ENCODE peak calls at places on chromosomes 12 and 14, in eight cellular contexts. N is adrenal gland, M is A673, T is sigmoid colon, U is vagina, B is cardiac muscle cell, Q is IMR-90, C is psoas muscle. A is an unnamed sample. For H3K9me3, H3K4me1 and H3K27me3, the result is how much of the 10 kb centered on the place peaks cover.

GRCh38 chr12:123497065-123497464 is 36.5 kb downstream of the RILPL1 start:
- DNase-seq in N (no peak), M (no peak), T (no peak), U (no peak), B (no peak), Q (no peak), C (no peak), A (no peak)

GRCh38 chr14:87108726-87109125 is 884.3 kb downstream of the GALC start:
- DNase-seq in N (no peak), M (peak), T (no peak), U (no peak), B (peak), Q (peak), C (no peak), A (no peak)

GRCh38 chr12:38099686-38100085 is 216.9 kb upstream of the ALG10B start:
- DNase-seq in N (no peak), M (no peak), T (no peak), U (no peak), B (peak), Q (no peak), C (no peak), A (no peak)

GRCh38 chr12:106774808-106775524 is 484 bp downstream of the RIC8B start:
- DNase-seq in N (peak), M (no peak), T (peak), U (no peak), B (no peak), Q (no peak), C (no peak), A (no peak)

GRCh38 chr12:72872488-72872887 is 600.3 kb downstream of the TRHDE start:
- DNase-seq in N (no peak), M (peak), T (no peak), U (no peak), B (no peak), Q (no peak), C (no peak), A (no peak)

GRCh38 chr14:104753528-104754212 is 723 bp downstream of the SIVA1 start:
- DNase-seq in N (no peak), M (no peak), T (no peak), U (no peak), B (no peak), Q (no peak), C (no peak), A (no peak)

GRCh38 chr12:52903285-52903854 is 1.5 kb downstream of the KRT8 start:
- DNase-seq in N (peak), M (peak), T (peak), U (no peak), B (peak), Q (peak), C (peak), A (peak)

GRCh38 chr12:127107744-127108143 is 1159.2 kb upstream of the TMEM132C start:
- DNase-seq in N (no peak), M (no peak), T (no peak), U (no peak), B (no peak), Q (no peak), C (no peak), A (no peak)

GRCh38 chr12:116539905-116540482 is 19.2 kb upstream of the MAP1LC3B2 start:
- DNase-seq in N (peak), M (peak), T (peak), U (no peak), B (peak), Q (peak), C (no peak), A (peak)

GRCh38 chr12:124970647-124971402 is 18.1 kb downstream of the DHX37 start:
- DNase-seq in N (no peak), M (no peak), T (no peak), U (no peak), B (no peak), Q (no peak), C (no peak), A (no peak)

GRCh38 chr14:101215936-101216335 is 312.4 kb upstream of the RTL1 start:
- DNase-seq in N (peak), M (no peak), T (peak), U (no peak), B (no peak), Q (no peak), C (peak), A (no peak)

GRCh38 chr14:98798099-98798498 is 473.9 kb downstream of the BCL11B start:
- DNase-seq in N (no peak), M (no peak), T (no peak), U (no peak), B (no peak), Q (no peak), C (no peak), A (peak)

GRCh38 chr14:98803196-98803595 is 468.8 kb downstream of the BCL11B start:
- DNase-seq in N (no peak), M (no peak), T (no peak), U (no peak), B (no peak), Q (no peak), C (no peak), A (no peak)

GRCh38 chr14:98802044-98802443 is 470.0 kb downstream of the BCL11B start:
- DNase-seq in N (no peak), M (no peak), T (no peak), U (no peak), B (no peak), Q (no peak), C (no peak), A (no peak)

GRCh38 chr14:98799891-98800290 is 472.1 kb downstream of the BCL11B start:
- DNase-seq in N (no peak), M (no peak), T (no peak), U (no peak), B (no peak), Q (no peak), C (no peak), A (no peak)
- H3K9me3 ChIP-seq in N (under half), M (under half), T (under half), U (under half), B (under half), Q (under half), C (under half), A (under half)

GRCh38 chr14:65330416-65330815 is 82.1 kb upstream of the FUT8 start:
- DNase-seq in N (no peak), M (no peak), T (no peak), U (no peak), B (no peak), Q (no peak), C (no peak), A (no peak)

GRCh38 chr14:65329911-65330310 is 82.6 kb upstream of the FUT8 start:
- DNase-seq in N (no peak), M (no peak), T (no peak), U (no peak), B (no peak), Q (no peak), C (no peak), A (no peak)

GRCh38 chr14:65332141-65332871 is 80.2 kb upstream of the FUT8 start:
- DNase-seq in N (no peak), M (no peak), T (no peak), U (no peak), B (no peak), Q (no peak), C (no peak), A (no peak)

GRCh38 chr14:65329481-65329880 is 83.0 kb upstream of the FUT8 start:
- DNase-seq in N (no peak), M (no peak), T (no peak), U (no peak), B (no peak), Q (no peak), C (no peak), A (no peak)

GRCh38 chr14:65331652-65332051 is 80.9 kb upstream of the FUT8 start:
- DNase-seq in N (no peak), M (no peak), T (no peak), U (no peak), B (no peak), Q (no peak), C (no peak), A (no peak)
- H3K4me1 ChIP-seq in N (under half), M (under half), T (under half), U (under half), B (under half), Q (under half), C (under half), A (under half)

GRCh38 chr14:36659822-36660735 is 1.6 kb upstream of the PAX9 start:
- DNase-seq in N (no peak), M (no peak), T (no peak), U (no peak), B (no peak), Q (no peak), C (peak), A (no peak)
- H3K27me3 ChIP-seq in N (half or more), M (under half), T (half or more), U (under half), B (half or more), Q (half or more), C (half or more), A (half or more)

DNA sequence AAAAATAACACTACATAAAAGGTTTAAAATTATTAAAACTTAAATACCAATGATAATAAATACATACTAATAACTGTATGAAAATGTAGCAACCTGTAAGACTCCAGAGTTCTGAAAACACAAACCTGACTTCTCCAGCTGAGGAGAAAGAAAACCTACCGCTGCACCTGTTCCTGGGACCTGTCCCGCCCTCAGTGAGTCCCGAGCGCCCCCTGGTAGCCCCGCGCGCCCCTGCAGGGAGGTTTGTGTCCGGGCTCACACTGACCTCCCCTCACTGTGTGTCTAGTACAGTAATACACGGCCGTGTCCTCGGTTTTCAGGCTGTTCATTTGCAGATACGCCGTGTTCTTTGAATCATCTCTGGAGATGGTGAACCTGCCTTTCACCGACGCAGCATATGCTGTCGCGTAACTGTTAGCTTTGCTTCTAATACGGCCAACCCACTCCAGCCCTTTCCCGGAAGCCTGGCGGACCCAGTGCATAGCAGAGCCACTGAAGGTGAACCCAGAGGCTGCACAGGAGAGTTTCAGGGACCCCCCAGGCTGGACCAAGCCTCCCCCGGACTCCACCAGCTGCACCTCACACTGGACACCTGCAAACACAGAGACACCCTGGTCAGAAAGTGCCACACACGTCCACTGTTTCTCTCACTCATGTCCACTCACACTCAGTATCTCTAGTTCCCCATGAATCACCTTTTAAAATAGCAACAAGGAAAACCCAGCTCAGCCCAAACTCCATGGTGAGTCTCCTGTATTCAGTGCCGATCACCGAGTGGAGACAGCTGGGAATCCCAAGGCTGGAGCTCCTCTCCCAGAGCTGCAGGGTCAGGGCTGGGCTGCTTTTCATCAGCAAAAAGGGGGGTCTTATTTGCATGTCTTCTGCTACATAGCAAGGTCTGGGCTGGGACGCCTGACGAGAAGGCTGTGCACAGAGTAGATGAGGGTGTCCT is 1276.3 kb downstream of the TMEM121 start:
- DNase-seq in N (no peak), M (no peak), T (no peak), U (no peak), B (no peak), Q (no peak), C (no peak), A (peak)
- H3K9me3 ChIP-seq in N (under half), M (under half), T (under half), U (under half), B (under half), Q (under half), C (under half), A (under half)

DNA sequence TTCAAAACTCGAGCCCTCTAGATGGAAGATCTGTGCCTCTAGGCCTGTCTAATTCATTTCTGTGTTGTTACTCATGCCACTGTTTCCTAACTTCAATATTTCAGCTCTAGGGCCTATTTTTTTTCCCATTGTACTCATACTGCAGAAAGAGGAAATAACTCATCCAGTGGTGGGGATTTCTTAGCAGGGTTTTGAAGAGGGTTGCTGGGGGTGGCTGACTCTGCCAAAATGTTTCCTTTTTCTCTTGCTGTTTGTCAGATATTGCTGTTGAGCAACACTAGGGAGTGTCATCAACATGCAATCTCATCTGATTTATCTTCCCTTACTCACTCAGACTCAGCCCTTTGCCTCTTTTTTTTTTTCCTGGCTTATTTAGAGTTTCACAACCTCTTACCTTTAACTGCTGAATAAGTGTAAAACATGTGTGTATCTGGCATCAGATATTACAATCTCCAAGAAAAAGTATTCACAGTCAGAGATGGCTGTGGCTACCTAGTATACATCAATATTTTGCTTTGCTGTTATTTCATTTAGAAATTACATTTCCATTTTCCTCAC is 189.5 kb downstream of the DUSP6 start:
- DNase-seq in N (peak), M (peak), T (peak), U (peak), B (peak), Q (peak), C (peak), A (no peak)
- H3K4me1 ChIP-seq in N (under half), M (half or more), T (under half), U (under half), B (under half), Q (under half), C (under half), A (under half)

GRCh38 chr12:27970391-27970980 is 2.0 kb downstream of the PTHLH start:
- DNase-seq in N (no peak), M (peak), T (peak), U (no peak), B (peak), Q (peak), C (peak), A (no peak)

GRCh38 chr12:27969901-27970390 is 2.6 kb downstream of the PTHLH start:
- DNase-seq in N (no peak), M (peak), T (peak), U (no peak), B (peak), Q (peak), C (peak), A (peak)

GRCh38 chr12:27972721-27973120 is at the start of gene PTHLH:
- DNase-seq in N (no peak), M (no peak), T (no peak), U (no peak), B (no peak), Q (no peak), C (no peak), A (no peak)

GRCh38 chr12:27971606-27972005 is 927 bp downstream of the PTHLH start:
- DNase-seq in N (no peak), M (no peak), T (no peak), U (no peak), B (no peak), Q (peak), C (no peak), A (no peak)

DNA sequence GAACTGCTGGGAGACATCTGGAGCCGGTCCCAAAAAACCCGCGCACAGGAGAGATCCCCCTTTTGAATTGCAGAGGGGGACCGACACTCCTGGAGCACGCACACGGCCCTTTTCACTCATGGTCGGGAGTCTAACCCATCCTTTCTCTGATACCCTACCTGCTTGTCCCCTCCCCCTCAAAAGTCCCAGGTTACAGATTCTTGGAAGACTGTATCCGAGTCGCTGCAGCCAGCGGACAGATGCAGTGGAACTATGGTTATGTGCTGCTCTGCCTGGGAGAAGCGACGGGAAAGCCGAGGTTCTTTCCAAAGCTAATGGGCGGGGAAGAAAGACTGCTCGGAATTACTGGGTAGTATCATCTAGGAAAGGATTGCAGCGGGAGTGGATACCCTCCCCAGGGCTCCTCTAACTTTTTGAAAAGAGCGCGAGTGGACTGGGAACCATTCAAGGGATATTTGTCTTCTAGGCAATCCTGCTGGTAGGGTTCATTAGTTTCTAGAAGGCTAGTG is 1.5 kb downstream of the PTHLH start:
- DNase-seq in N (no peak), M (no peak), T (no peak), U (no peak), B (peak), Q (no peak), C (peak), A (no peak)
- H3K27me3 ChIP-seq in N (half or more), M (under half), T (under half), U (under half), B (half or more), Q (under half), C (half or more), A (under half)